ENCODE peak calls at places on chromosomes 2 and 18, in five cellular contexts. Z, A, R, E and V are unnamed samples.

GRCh38 chr2:12717191-12717987 is 653 bp downstream of the TRIB2 start:
- DNase-seq in Z (peak; percentile 70), A (peak; percentile 75), R (peak; percentile 79), E (no peak), V (peak; percentile 46)

GRCh38 chr18:76821356-76821874 is 942 bp upstream of the ZNF236 start:
- DNase-seq in Z (no peak), A (no peak), R (no peak), E (no peak), V (no peak)

GRCh38 chr18:11994346-11994707 is 13.0 kb downstream of the IMPA2 start:
- DNase-seq in Z (peak; percentile 53), A (no peak), R (no peak), E (no peak), V (no peak)

GRCh38 chr18:32440478-32440877 is 30.2 kb downstream of the GAREM1 start:
- DNase-seq in Z (no peak), A (no peak), R (no peak), E (no peak), V (no peak)

GRCh38 chr2:46747297-46747818 is 168.2 kb downstream of the MCFD2 start:
- DNase-seq in Z (no peak), A (no peak), R (no peak), E (no peak), V (no peak)

GRCh38 chr2:180442860-180443644 is 436.0 kb upstream of the CWC22 start:
- DNase-seq in Z (no peak), A (no peak), R (no peak), E (no peak), V (no peak)

GRCh38 chr18:78770149-78771139 is 209.2 kb upstream of the SALL3 start:
- DNase-seq in Z (no peak), A (no peak), R (no peak), E (peak; percentile 61), V (no peak)

GRCh38 chr2:43102366-43103092 is 123.9 kb downstream of the ZFP36L2 start:
- DNase-seq in Z (peak; percentile 77), A (no peak), R (no peak), E (no peak), V (no peak)

GRCh38 chr2:235896061-235896460 is 272.1 kb downstream of the GBX2 start:
- DNase-seq in Z (no peak), A (no peak), R (no peak), E (no peak), V (no peak)

GRCh38 chr2:217316743-217317142 is 456.9 kb upstream of the TNP1 start:
- DNase-seq in Z (no peak), A (peak; percentile 30), R (no peak), E (no peak), V (peak; percentile 44)

GRCh38 chr2:195520671-195521155 is 136.3 kb upstream of the SLC39A10 start:
- DNase-seq in Z (no peak), A (no peak), R (peak; percentile 30), E (no peak), V (no peak)

GRCh38 chr2:111200333-111200879 is 79.7 kb downstream of the BCL2L11 start:
- DNase-seq in Z (no peak), A (no peak), R (no peak), E (peak; percentile 58), V (no peak)

GRCh38 chr18:48551100-48551499 is 12.3 kb downstream of the CTIF start:
- DNase-seq in Z (no peak), A (no peak), R (no peak), E (no peak), V (no peak)

GRCh38 chr2:111534816-111535803 is 348.9 kb downstream of the ANAPC1 start:
- DNase-seq in Z (no peak), A (no peak), R (no peak), E (no peak), V (no peak)

GRCh38 chr2:111119004-111119846 is 1.5 kb upstream of the BCL2L11 start:
- DNase-seq in Z (peak; percentile 28), A (peak; percentile 40), R (peak; percentile 16), E (no peak), V (peak; percentile 18)

GRCh38 chr18:48859311-48860275 is 91.2 kb downstream of the SMAD7 start:
- DNase-seq in Z (no peak), A (no peak), R (peak; percentile 23), E (no peak), V (no peak)

GRCh38 chr2:31188141-31188540 is 29.2 kb downstream of the CAPN14 start:
- DNase-seq in Z (no peak), A (no peak), R (no peak), E (peak; percentile 72), V (no peak)

GRCh38 chr2:68506170-68506569 is 38.8 kb downstream of the APLF start:
- DNase-seq in Z (no peak), A (no peak), R (no peak), E (no peak), V (no peak)

GRCh38 chr2:20185176-20186022 is 39.5 kb downstream of the SDC1 start:
- DNase-seq in Z (peak; percentile 7), A (no peak), R (no peak), E (no peak), V (no peak)

GRCh38 chr2:28277466-28277865 is 115.2 kb upstream of the FOSL2 start:
- DNase-seq in Z (no peak), A (no peak), R (no peak), E (no peak), V (no peak)

GRCh38 chr2:42459296-42459695 is 34.5 kb downstream of the KCNG3 start:
- DNase-seq in Z (no peak), A (no peak), R (no peak), E (no peak), V (no peak)

GRCh38 chr2:48844418-48845155 is 89.1 kb upstream of the LHCGR start:
- DNase-seq in Z (no peak), A (no peak), R (no peak), E (no peak), V (no peak)

GRCh38 chr2:37570773-37571570 is 100.5 kb downstream of the CDC42EP3 start:
- DNase-seq in Z (no peak), A (peak; percentile 82), R (no peak), E (no peak), V (peak; percentile 38)

GRCh38 chr2:101793277-101793969 is 95.9 kb downstream of the MAP4K4 start:
- DNase-seq in Z (no peak), A (no peak), R (peak; percentile 64), E (no peak), V (no peak)

GRCh38 chr2:145752091-145752806 is 1232.3 kb upstream of the ZEB2 start:
- DNase-seq in Z (no peak), A (no peak), R (peak; percentile 78), E (no peak), V (peak; percentile 14)

GRCh38 chr18:13629841-13630747 is 96.3 kb downstream of the FAM210A start:
- DNase-seq in Z (no peak), A (no peak), R (peak; percentile 76), E (no peak), V (peak; percentile 82)

GRCh38 chr2:18304849-18305248 is 255.6 kb downstream of the RDH14 start:
- DNase-seq in Z (no peak), A (no peak), R (no peak), E (no peak), V (no peak)

GRCh38 chr18:31424383-31424988 is 23.1 kb upstream of the DSG3 start:
- DNase-seq in Z (no peak), A (no peak), R (peak; percentile 71), E (no peak), V (peak; percentile 31)

GRCh38 chr2:168210216-168210897 is 37.0 kb downstream of the STK39 start:
- DNase-seq in Z (no peak), A (no peak), R (no peak), E (no peak), V (no peak)

GRCh38 chr2:230346921-230347533 is 20.0 kb downstream of the SP140L start:
- DNase-seq in Z (no peak), A (no peak), R (no peak), E (no peak), V (no peak)

GRCh38 chr18:45340884-45341283 is 274.4 kb upstream of the SLC14A2 start:
- DNase-seq in Z (no peak), A (no peak), R (no peak), E (no peak), V (no peak)

GRCh38 chr2:36889782-36890181 is 76.6 kb downstream of the STRN start:
- DNase-seq in Z (no peak), A (no peak), R (no peak), E (no peak), V (no peak)

GRCh38 chr2:13651684-13652131 is 935.0 kb downstream of the TRIB2 start:
- DNase-seq in Z (no peak), A (no peak), R (no peak), E (no peak), V (no peak)

GRCh38 chr2:196184919-196185318 is 13.5 kb upstream of the STK17B start:
- DNase-seq in Z (no peak), A (no peak), R (no peak), E (no peak), V (no peak)

GRCh38 chr2:201709747-201710146 is 11.3 kb upstream of the MPP4 start:
- DNase-seq in Z (no peak), A (no peak), R (no peak), E (no peak), V (no peak)

GRCh38 chr2:201709049-201709448 is 10.6 kb upstream of the MPP4 start:
- DNase-seq in Z (no peak), A (no peak), R (no peak), E (no peak), V (no peak)

GRCh38 chr2:201707142-201707541 is 8.7 kb upstream of the MPP4 start:
- DNase-seq in Z (no peak), A (no peak), R (no peak), E (no peak), V (no peak)

GRCh38 chr2:201704536-201704935 is 6.1 kb upstream of the MPP4 start:
- DNase-seq in Z (no peak), A (no peak), R (no peak), E (no peak), V (no peak)

GRCh38 chr2:201707753-201708152 is 9.3 kb upstream of the MPP4 start:
- DNase-seq in Z (no peak), A (no peak), R (no peak), E (no peak), V (no peak)
- TF ChIP-seq CTCF in Z (peak; percentile 11), A (no peak), R (peak; percentile 35), E (no peak), V (no peak)

GRCh38 chr2:166917433-166917832 is 29.2 kb downstream of the XIRP2 start:
- DNase-seq in Z (no peak), A (no peak), R (no peak), E (no peak), V (no peak)

DNA sequence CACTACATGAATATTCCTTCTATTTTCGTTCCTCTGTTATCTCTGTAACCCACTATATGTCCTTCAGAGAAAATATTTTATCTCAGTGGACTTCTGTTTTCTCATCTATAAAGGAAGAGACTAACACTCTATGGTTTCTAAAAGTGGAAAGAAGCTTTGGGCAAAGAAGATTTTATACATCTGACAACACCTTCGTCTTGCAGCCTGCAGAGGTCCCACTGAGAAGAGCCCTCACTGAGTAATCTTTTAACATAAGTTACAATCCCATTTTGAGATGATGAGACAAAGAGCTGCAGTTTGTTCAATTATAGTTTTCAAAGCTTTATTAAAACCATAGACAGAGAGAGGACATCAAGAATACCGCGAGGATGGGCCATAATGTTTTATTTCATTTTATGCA is 28.7 kb downstream of the XIRP2 start:
- DNase-seq in Z (no peak), A (no peak), R (no peak), E (no peak), V (no peak)
- TF ChIP-seq CTCF in Z (no peak), A (no peak), R (no peak), E (no peak), V (no peak)

GRCh38 chr2:176677746-176678145 is 408.5 kb downstream of the MTX2 start:
- DNase-seq in Z (no peak), A (no peak), R (no peak), E (no peak), V (no peak)
- TF ChIP-seq CTCF in Z (no peak), A (no peak), R (no peak), E (no peak), V (no peak)

GRCh38 chr2:26765475-26766200 is 1.6 kb downstream of the SLC35F6 start:
- DNase-seq in Z (no peak), A (no peak), R (no peak), E (no peak), V (no peak)
- TF ChIP-seq CTCF in Z (no peak), A (no peak), R (no peak), E (no peak), V (no peak)